ENCODE peak calls at places on chromosome 11, in nine cellular contexts. One of them, this sample, is unnamed.

GRCh38 chr11:116540019-116540418 is 232.8 kb downstream of the BUD13 start:
- DNase-seq in activated CD8-positive, alpha-beta memory T cell treated with anti-CD3 and anti-CD28 coated beads for 1 hour: no peak
- DNase-seq in mesendoderm: no peak
- DNase-seq in A549: no peak
- DNase-seq in DND-41: no peak
- DNase-seq in stimulated activated CD4-positive, alpha-beta T cell treated with anti-CD3 and anti-CD28 coated beads, TNF-alpha, amount 100 ng/mL, for 1 hour: no peak
- DNase-seq in C1 segment of cervical spinal cord: no peak
- DNase-seq in LoVo: no peak
- DNase-seq in choroid plexus epithelial cell: no peak
- DNase-seq in this sample: no peak

GRCh38 chr11:77107950-77108349 is 5.3 kb downstream of the OMP start:
- DNase-seq in activated CD8-positive, alpha-beta memory T cell treated with anti-CD3 and anti-CD28 coated beads for 1 hour: no peak
- DNase-seq in mesendoderm: no peak
- DNase-seq in LoVo: peak
- DNase-seq in A549: peak
- DNase-seq in stimulated activated CD4-positive, alpha-beta T cell treated with anti-CD3 and anti-CD28 coated beads, TNF-alpha, amount 100 ng/mL, for 1 hour: no peak
- DNase-seq in DND-41: no peak
- DNase-seq in choroid plexus epithelial cell: peak
- DNase-seq in C1 segment of cervical spinal cord: peak
- DNase-seq in this sample: no peak

GRCh38 chr11:119676461-119677020 is 52.5 kb downstream of the NECTIN1 start:
- DNase-seq in A549: no peak
- DNase-seq in stimulated activated CD4-positive, alpha-beta T cell treated with anti-CD3 and anti-CD28 coated beads, TNF-alpha, amount 100 ng/mL, for 1 hour: no peak
- DNase-seq in DND-41: no peak
- DNase-seq in C1 segment of cervical spinal cord: no peak
- DNase-seq in mesendoderm: no peak
- DNase-seq in activated CD8-positive, alpha-beta memory T cell treated with anti-CD3 and anti-CD28 coated beads for 1 hour: no peak
- DNase-seq in choroid plexus epithelial cell: peak
- DNase-seq in LoVo: no peak
- DNase-seq in this sample: no peak

GRCh38 chr11:129323896-129324522 is 51.6 kb upstream of the BARX2 start:
- DNase-seq in mesendoderm: no peak
- DNase-seq in LoVo: no peak
- DNase-seq in activated CD8-positive, alpha-beta memory T cell treated with anti-CD3 and anti-CD28 coated beads for 1 hour: no peak
- DNase-seq in DND-41: no peak
- DNase-seq in stimulated activated CD4-positive, alpha-beta T cell treated with anti-CD3 and anti-CD28 coated beads, TNF-alpha, amount 100 ng/mL, for 1 hour: no peak
- DNase-seq in A549: peak
- DNase-seq in choroid plexus epithelial cell: peak
- DNase-seq in C1 segment of cervical spinal cord: peak
- DNase-seq in this sample: no peak

GRCh38 chr11:75792997-75793800 is 21.8 kb upstream of the UVRAG start:
- DNase-seq in activated CD8-positive, alpha-beta memory T cell treated with anti-CD3 and anti-CD28 coated beads for 1 hour: no peak
- DNase-seq in mesendoderm: no peak
- DNase-seq in stimulated activated CD4-positive, alpha-beta T cell treated with anti-CD3 and anti-CD28 coated beads, TNF-alpha, amount 100 ng/mL, for 1 hour: no peak
- DNase-seq in choroid plexus epithelial cell: no peak
- DNase-seq in A549: no peak
- DNase-seq in LoVo: no peak
- DNase-seq in DND-41: no peak
- DNase-seq in C1 segment of cervical spinal cord: no peak
- DNase-seq in this sample: no peak

GRCh38 chr11:9462172-9462799 is 1.5 kb downstream of the ZNF143 start:
- DNase-seq in activated CD8-positive, alpha-beta memory T cell treated with anti-CD3 and anti-CD28 coated beads for 1 hour: no peak
- DNase-seq in C1 segment of cervical spinal cord: no peak
- DNase-seq in mesendoderm: peak
- DNase-seq in stimulated activated CD4-positive, alpha-beta T cell treated with anti-CD3 and anti-CD28 coated beads, TNF-alpha, amount 100 ng/mL, for 1 hour: no peak
- DNase-seq in LoVo: no peak
- DNase-seq in A549: no peak
- DNase-seq in choroid plexus epithelial cell: peak
- DNase-seq in DND-41: no peak
- DNase-seq in this sample: no peak

GRCh38 chr11:94871491-94872185 is 101.7 kb downstream of the CWC15 start:
- DNase-seq in stimulated activated CD4-positive, alpha-beta T cell treated with anti-CD3 and anti-CD28 coated beads, TNF-alpha, amount 100 ng/mL, for 1 hour: no peak
- DNase-seq in activated CD8-positive, alpha-beta memory T cell treated with anti-CD3 and anti-CD28 coated beads for 1 hour: no peak
- DNase-seq in DND-41: no peak
- DNase-seq in A549: no peak
- DNase-seq in C1 segment of cervical spinal cord: no peak
- DNase-seq in choroid plexus epithelial cell: no peak
- DNase-seq in LoVo: no peak
- DNase-seq in mesendoderm: no peak
- DNase-seq in this sample: no peak

GRCh38 chr11:84501750-84502149 is 1125.4 kb downstream of the DLG2 start:
- DNase-seq in choroid plexus epithelial cell: no peak
- DNase-seq in C1 segment of cervical spinal cord: no peak
- DNase-seq in stimulated activated CD4-positive, alpha-beta T cell treated with anti-CD3 and anti-CD28 coated beads, TNF-alpha, amount 100 ng/mL, for 1 hour: no peak
- DNase-seq in DND-41: no peak
- DNase-seq in LoVo: no peak
- DNase-seq in mesendoderm: no peak
- DNase-seq in A549: no peak
- DNase-seq in activated CD8-positive, alpha-beta memory T cell treated with anti-CD3 and anti-CD28 coated beads for 1 hour: no peak
- DNase-seq in this sample: no peak

GRCh38 chr11:72102946-72103753 is at the start of gene LAMTOR1:
- DNase-seq in LoVo: peak
- DNase-seq in choroid plexus epithelial cell: peak
- DNase-seq in mesendoderm: peak
- DNase-seq in activated CD8-positive, alpha-beta memory T cell treated with anti-CD3 and anti-CD28 coated beads for 1 hour: peak
- DNase-seq in A549: peak
- DNase-seq in C1 segment of cervical spinal cord: peak
- DNase-seq in stimulated activated CD4-positive, alpha-beta T cell treated with anti-CD3 and anti-CD28 coated beads, TNF-alpha, amount 100 ng/mL, for 1 hour: peak
- DNase-seq in DND-41: peak
- DNase-seq in this sample: peak

GRCh38 chr11:77387701-77388100 is 86.2 kb downstream of the PAK1 start:
- DNase-seq in C1 segment of cervical spinal cord: no peak
- DNase-seq in activated CD8-positive, alpha-beta memory T cell treated with anti-CD3 and anti-CD28 coated beads for 1 hour: no peak
- DNase-seq in DND-41: no peak
- DNase-seq in A549: no peak
- DNase-seq in mesendoderm: no peak
- DNase-seq in choroid plexus epithelial cell: no peak
- DNase-seq in stimulated activated CD4-positive, alpha-beta T cell treated with anti-CD3 and anti-CD28 coated beads, TNF-alpha, amount 100 ng/mL, for 1 hour: no peak
- DNase-seq in LoVo: no peak
- DNase-seq in this sample: no peak

GRCh38 chr11:119909495-119909894 is 180.5 kb upstream of the NECTIN1 start:
- DNase-seq in mesendoderm: no peak
- DNase-seq in A549: no peak
- DNase-seq in DND-41: no peak
- DNase-seq in stimulated activated CD4-positive, alpha-beta T cell treated with anti-CD3 and anti-CD28 coated beads, TNF-alpha, amount 100 ng/mL, for 1 hour: no peak
- DNase-seq in LoVo: no peak
- DNase-seq in choroid plexus epithelial cell: no peak
- DNase-seq in activated CD8-positive, alpha-beta memory T cell treated with anti-CD3 and anti-CD28 coated beads for 1 hour: no peak
- DNase-seq in C1 segment of cervical spinal cord: no peak
- DNase-seq in this sample: no peak

GRCh38 chr11:130190371-130190881 is 30.8 kb downstream of the ST14 start:
- DNase-seq in C1 segment of cervical spinal cord: no peak
- DNase-seq in activated CD8-positive, alpha-beta memory T cell treated with anti-CD3 and anti-CD28 coated beads for 1 hour: no peak
- DNase-seq in DND-41: no peak
- DNase-seq in mesendoderm: no peak
- DNase-seq in LoVo: no peak
- DNase-seq in choroid plexus epithelial cell: no peak
- DNase-seq in stimulated activated CD4-positive, alpha-beta T cell treated with anti-CD3 and anti-CD28 coated beads, TNF-alpha, amount 100 ng/mL, for 1 hour: no peak
- DNase-seq in A549: no peak
- DNase-seq in this sample: no peak

GRCh38 chr11:22539851-22540376 is 85.7 kb downstream of the FANCF start:
- DNase-seq in mesendoderm: peak
- DNase-seq in activated CD8-positive, alpha-beta memory T cell treated with anti-CD3 and anti-CD28 coated beads for 1 hour: no peak
- DNase-seq in A549: no peak
- DNase-seq in C1 segment of cervical spinal cord: no peak
- DNase-seq in stimulated activated CD4-positive, alpha-beta T cell treated with anti-CD3 and anti-CD28 coated beads, TNF-alpha, amount 100 ng/mL, for 1 hour: no peak
- DNase-seq in DND-41: no peak
- DNase-seq in choroid plexus epithelial cell: peak
- DNase-seq in LoVo: no peak
- DNase-seq in this sample: no peak

GRCh38 chr11:78295991-78296930 is 107.5 kb downstream of the USP35 start:
- DNase-seq in stimulated activated CD4-positive, alpha-beta T cell treated with anti-CD3 and anti-CD28 coated beads, TNF-alpha, amount 100 ng/mL, for 1 hour: no peak
- DNase-seq in activated CD8-positive, alpha-beta memory T cell treated with anti-CD3 and anti-CD28 coated beads for 1 hour: no peak
- DNase-seq in choroid plexus epithelial cell: no peak
- DNase-seq in A549: no peak
- DNase-seq in mesendoderm: no peak
- DNase-seq in C1 segment of cervical spinal cord: no peak
- DNase-seq in DND-41: peak
- DNase-seq in LoVo: no peak
- DNase-seq in this sample: no peak